ENCODE peak calls at places on chromosomes 5 and 9, in nine cellular contexts. F is IMR-90, Y is aorta, G is T-helper 22 cell, T is GM12865, P is head of caudate nucleus, E is lung microvascular endothelial cell, U is epithelial cell of esophagus, S is NCI-H2227 treated with DMSO at 0.1 percent for 48 hours. Q is an unnamed sample.

GRCh38 chr9:105059260-105059659 is 131.3 kb upstream of the ABCA1 start:
- DNase-seq in F (no peak), Y (no peak), G (no peak), T (no peak), P (no peak), E (peak), U (peak), S (no peak), Q (peak)

GRCh38 chr5:67215592-67216471 is 19.2 kb upstream of the CD180 start:
- DNase-seq in F (peak), Y (peak), G (peak), T (peak), P (peak), E (peak), U (no peak), S (no peak), Q (no peak)

GRCh38 chr9:14343948-14344547 is 30.1 kb upstream of the NFIB start:
- DNase-seq in F (no peak), Y (peak), G (no peak), T (no peak), P (peak), E (peak), U (peak), S (no peak), Q (no peak)

GRCh38 chr5:169805527-169805934 is 168.5 kb downstream of the DOCK2 start:
- DNase-seq in F (peak), Y (no peak), G (no peak), T (peak), P (peak), E (no peak), U (no peak), S (no peak), Q (peak)

GRCh38 chr5:173396311-173396993 is 68.2 kb upstream of the STC2 start:
- DNase-seq in F (no peak), Y (no peak), G (no peak), T (no peak), P (peak), E (peak), U (peak), S (no peak), Q (no peak)

GRCh38 chr5:174532453-174533126 is 191.8 kb upstream of the MSX2 start:
- DNase-seq in F (peak), Y (peak), G (no peak), T (peak), P (peak), E (peak), U (peak), S (peak), Q (peak)

GRCh38 chr5:160133071-160133917 is 14.0 kb upstream of the PWWP2A start:
- DNase-seq in F (no peak), Y (peak), G (no peak), T (no peak), P (peak), E (peak), U (no peak), S (peak), Q (peak)

GRCh38 chr5:157280927-157281326 is 15.0 kb downstream of the CYFIP2 start:
- DNase-seq in F (peak), Y (no peak), G (no peak), T (no peak), P (no peak), E (peak), U (peak), S (no peak), Q (no peak)

GRCh38 chr5:136328097-136328496 is 37.2 kb downstream of the TRPC7 start:
- DNase-seq in F (no peak), Y (no peak), G (no peak), T (no peak), P (no peak), E (no peak), U (no peak), S (no peak), Q (no peak)

GRCh38 chr9:32069169-32069813 is 315.2 kb upstream of the ACO1 start:
- DNase-seq in F (no peak), Y (no peak), G (no peak), T (peak), P (no peak), E (no peak), U (no peak), S (no peak), Q (no peak)

GRCh38 chr9:22232971-22233370 is 213.7 kb upstream of the DMRTA1 start:
- DNase-seq in F (no peak), Y (no peak), G (no peak), T (no peak), P (no peak), E (no peak), U (no peak), S (no peak), Q (no peak)

GRCh38 chr9:131258186-131258585 is 18.1 kb downstream of the FAM78A start:
- DNase-seq in F (no peak), Y (no peak), G (no peak), T (no peak), P (no peak), E (no peak), U (no peak), S (no peak), Q (no peak)

GRCh38 chr5:116482394-116482793 is 92.2 kb downstream of the SEMA6A start:
- DNase-seq in F (peak), Y (no peak), G (no peak), T (no peak), P (no peak), E (no peak), U (peak), S (no peak), Q (peak)

GRCh38 chr9:137448569-137448962 is 7.4 kb upstream of the ENTPD8 start:
- DNase-seq in F (no peak), Y (peak), G (no peak), T (no peak), P (no peak), E (no peak), U (no peak), S (no peak), Q (no peak)

GRCh38 chr5:1386274-1386717 is 41.4 kb upstream of the CLPTM1L start:
- DNase-seq in F (no peak), Y (peak), G (peak), T (peak), P (peak), E (peak), U (peak), S (peak), Q (peak)

GRCh38 chr5:163459888-163460561 is at the start of gene NUDCD2:
- DNase-seq in F (peak), Y (peak), G (peak), T (peak), P (peak), E (peak), U (peak), S (peak), Q (peak)

GRCh38 chr9:88280816-88281382 is 107.3 kb upstream of the SPIN1 start:
- DNase-seq in F (peak), Y (peak), G (no peak), T (no peak), P (peak), E (no peak), U (no peak), S (peak), Q (peak)

GRCh38 chr9:19113964-19114679 is 11.4 kb upstream of the HAUS6 start:
- DNase-seq in F (no peak), Y (no peak), G (no peak), T (no peak), P (no peak), E (no peak), U (no peak), S (no peak), Q (peak)

GRCh38 chr5:157827429-157827828 is 31.5 kb downstream of the CLINT1 start:
- DNase-seq in F (peak), Y (no peak), G (no peak), T (no peak), P (no peak), E (peak), U (no peak), S (no peak), Q (no peak)

GRCh38 chr5:143308726-143309125 is 94.8 kb downstream of the NR3C1 start:
- DNase-seq in F (peak), Y (no peak), G (no peak), T (no peak), P (no peak), E (no peak), U (no peak), S (no peak), Q (peak)

GRCh38 chr9:69798737-69799136 is 21.9 kb upstream of the CFAP95 start:
- DNase-seq in F (peak), Y (no peak), G (no peak), T (no peak), P (no peak), E (peak), U (peak), S (no peak), Q (no peak)

GRCh38 chr9:134287591-134288518 is 38.4 kb upstream of the RXRA start:
- DNase-seq in F (no peak), Y (peak), G (no peak), T (no peak), P (no peak), E (no peak), U (no peak), S (no peak), Q (peak)

GRCh38 chr9:99358668-99359067 is 136.6 kb downstream of the SEC61B start:
- DNase-seq in F (no peak), Y (no peak), G (no peak), T (no peak), P (no peak), E (no peak), U (no peak), S (no peak), Q (no peak)

GRCh38 chr5:140205216-140205615 is 30.2 kb downstream of the CYSTM1 start:
- DNase-seq in F (no peak), Y (no peak), G (no peak), T (no peak), P (peak), E (peak), U (peak), S (no peak), Q (peak)

Q was measured in amniotic epithelial cell.